ENCODE peak calls at places on chromosome 6, in six cellular contexts. Q is ovary, D is colonic mucosa, L is IMR-90, R is heart right ventricle, Y is kidney. G is an unnamed sample. For H3K4me1, the result is how much of the 10 kb centered on the place peaks cover.

GRCh38 chr6:168103036-168103830 is 24.2 kb upstream of the FRMD1 start:
- DNase-seq in Q (no peak), D (no peak), L (no peak), R (no peak), Y (peak), G (no peak)

GRCh38 chr6:111291860-111292259 is 191.2 kb downstream of the REV3L start:
- DNase-seq in Q (no peak), D (no peak), L (no peak), R (no peak), Y (no peak), G (no peak)

GRCh38 chr6:46390153-46390876 is 100.9 kb downstream of the RCAN2 start:
- DNase-seq in Q (no peak), D (no peak), L (no peak), R (no peak), Y (no peak), G (no peak)

GRCh38 chr6:37210313-37210898 is 40.5 kb downstream of the PIM1 start:
- DNase-seq in Q (peak), D (peak), L (peak), R (no peak), Y (no peak), G (peak)

GRCh38 chr6:33886673-33887144 is 82.9 kb upstream of the MLN start:
- DNase-seq in Q (no peak), D (peak), L (peak), R (peak), Y (no peak), G (peak)

GRCh38 chr6:161554883-161555282 is 281.0 kb upstream of the AGPAT4 start:
- DNase-seq in Q (no peak), D (no peak), L (no peak), R (no peak), Y (no peak), G (no peak)

GRCh38 chr6:134539865-134540323 is 222.0 kb upstream of the SGK1 start:
- DNase-seq in Q (no peak), D (no peak), L (no peak), R (no peak), Y (no peak), G (no peak)

GRCh38 chr6:42210551-42210950 is 7.1 kb downstream of the MRPS10 start:
- DNase-seq in Q (no peak), D (no peak), L (no peak), R (no peak), Y (no peak), G (no peak)

GRCh38 chr6:3194535-3195376 is 32.7 kb downstream of the TUBB2B start:
- DNase-seq in Q (no peak), D (no peak), L (peak), R (no peak), Y (no peak), G (peak)

GRCh38 chr6:33812669-33813068 is 8.9 kb upstream of the MLN start:
- DNase-seq in Q (peak), D (peak), L (peak), R (peak), Y (peak), G (peak)

GRCh38 chr6:14128017-14128416 is 10.4 kb downstream of the CD83 start:
- DNase-seq in Q (no peak), D (no peak), L (no peak), R (no peak), Y (no peak), G (no peak)

GRCh38 chr6:22020299-22020998 is 276.4 kb downstream of the PRL start:
- DNase-seq in Q (no peak), D (no peak), L (no peak), R (no peak), Y (no peak), G (no peak)

GRCh38 chr6:157151029-157151428 is 172.3 kb downstream of the TMEM242 start:
- DNase-seq in Q (peak), D (no peak), L (no peak), R (no peak), Y (no peak), G (no peak)

GRCh38 chr6:108581237-108581931 is 20.7 kb downstream of the FOXO3 start:
- DNase-seq in Q (peak), D (peak), L (peak), R (no peak), Y (no peak), G (peak)

GRCh38 chr6:100458841-100459154 is 5.9 kb downstream of the SIM1 start:
- DNase-seq in Q (no peak), D (no peak), L (no peak), R (no peak), Y (no peak), G (no peak)

GRCh38 chr6:29789176-29789575 is 38.4 kb upstream of the HLA-G start:
- DNase-seq in Q (no peak), D (no peak), L (no peak), R (no peak), Y (no peak), G (no peak)

GRCh38 chr6:79702701-79703100 is 71.6 kb downstream of the SH3BGRL2 start:
- DNase-seq in Q (no peak), D (no peak), L (no peak), R (no peak), Y (no peak), G (no peak)

GRCh38 chr6:42026540-42026939 is 23.8 kb upstream of the TAF8 start:
- DNase-seq in Q (no peak), D (no peak), L (no peak), R (no peak), Y (no peak), G (no peak)

GRCh38 chr6:126947070-126947469 is 171.4 kb upstream of the RSPO3 start:
- DNase-seq in Q (no peak), D (peak), L (peak), R (no peak), Y (peak), G (no peak)

GRCh38 chr6:2751871-2752270 is 1.1 kb upstream of the MYLK4 start:
- DNase-seq in Q (no peak), D (no peak), L (no peak), R (no peak), Y (no peak), G (no peak)

GRCh38 chr6:101396552-101397173 is 3.2 kb downstream of the GRIK2 start:
- DNase-seq in Q (peak), D (peak), L (peak), R (peak), Y (no peak), G (peak)

GRCh38 chr6:92962846-92963245 is 456.5 kb downstream of the EPHA7 start:
- DNase-seq in Q (no peak), D (no peak), L (no peak), R (no peak), Y (no peak), G (no peak)

GRCh38 chr6:166580076-166581050 is 6.1 kb downstream of the RAMACL start:
- DNase-seq in Q (no peak), D (no peak), L (no peak), R (no peak), Y (no peak), G (peak)

GRCh38 chr6:111764238-111765182 is 108.7 kb downstream of the FYN start:
- DNase-seq in Q (no peak), D (no peak), L (no peak), R (no peak), Y (peak), G (no peak)

GRCh38 chr6:76779068-76779467 is 684.2 kb downstream of the HTR1B start:
- DNase-seq in Q (no peak), D (no peak), L (no peak), R (no peak), Y (no peak), G (no peak)

GRCh38 chr6:41502607-41503434 is 43.4 kb upstream of the FOXP4 start:
- DNase-seq in Q (peak), D (peak), L (no peak), R (no peak), Y (peak), G (peak)

GRCh38 chr6:2643935-2644539 is 106.7 kb downstream of the MYLK4 start:
- DNase-seq in Q (no peak), D (no peak), L (no peak), R (no peak), Y (no peak), G (no peak)

GRCh38 chr6:50829898-50830439 is 11.3 kb downstream of the TFAP2B start:
- DNase-seq in Q (no peak), D (no peak), L (no peak), R (no peak), Y (no peak), G (no peak)
- H3K4me1 ChIP-seq in Q (under half), D (under half), L (under half), R (under half), Y (under half), G (under half)

GRCh38 chr6:75213732-75214131 is 7.9 kb upstream of the COL12A1 start:
- DNase-seq in Q (no peak), D (no peak), L (no peak), R (no peak), Y (no peak), G (no peak)
- TF ChIP-seq CTCF in Q (no peak), D (no peak), L (no peak), R (no peak), Y (no peak), G (no peak)

GRCh38 chr6:35605600-35605999 is 83.1 kb downstream of the FKBP5 start:
- DNase-seq in Q (no peak), D (no peak), L (no peak), R (no peak), Y (no peak), G (no peak)

GRCh38 chr6:35603326-35604202 is 85.2 kb downstream of the FKBP5 start:
- DNase-seq in Q (no peak), D (no peak), L (no peak), R (no peak), Y (no peak), G (no peak)

GRCh38 chr6:35611235-35611634 is 77.5 kb downstream of the FKBP5 start:
- DNase-seq in Q (no peak), D (no peak), L (peak), R (no peak), Y (no peak), G (peak)

GRCh38 chr6:35610830-35611229 is 77.9 kb downstream of the FKBP5 start:
- DNase-seq in Q (no peak), D (no peak), L (no peak), R (no peak), Y (no peak), G (no peak)

DNA sequence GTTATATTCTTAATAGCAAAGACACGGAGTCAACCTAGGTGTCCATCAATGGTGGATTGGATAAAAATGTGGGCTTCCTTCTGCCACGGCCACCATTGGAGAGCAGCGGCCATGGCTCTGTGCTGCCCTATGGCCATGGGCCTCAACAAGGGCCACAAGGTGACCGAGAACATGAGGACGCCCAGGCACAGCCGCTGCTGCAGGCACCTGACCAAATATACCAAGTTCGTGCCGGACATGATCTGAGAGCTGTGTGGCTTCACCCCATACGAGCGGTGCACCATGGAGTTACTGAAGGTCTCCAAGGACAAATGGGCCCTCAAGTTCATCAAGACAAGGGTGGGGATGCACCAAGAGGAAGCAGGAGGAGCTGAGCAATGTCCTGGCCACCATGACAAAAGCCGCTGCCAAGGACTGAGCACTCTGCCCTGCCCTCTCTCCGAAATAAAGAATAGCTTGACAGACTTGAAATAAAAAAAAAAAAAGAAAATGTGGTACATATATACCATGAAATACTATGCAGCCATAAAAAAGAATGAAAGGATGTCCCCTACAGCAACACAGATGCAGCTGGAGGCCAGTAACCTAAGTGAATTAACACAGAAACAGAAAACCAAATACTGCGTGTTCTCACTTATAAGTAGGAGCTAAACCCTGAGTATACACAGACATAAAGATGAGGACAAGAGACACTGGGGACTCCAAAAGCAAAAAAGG is 81.0 kb downstream of the FKBP5 start:
- DNase-seq in Q (no peak), D (no peak), L (no peak), R (no peak), Y (no peak), G (no peak)
- H3K4me1 ChIP-seq in Q (under half), D (under half), L (under half), R (under half), Y (under half), G (under half)

GRCh38 chr6:116779569-116780164 is 14.1 kb upstream of the FAM162B start:
- DNase-seq in Q (no peak), D (no peak), L (peak), R (no peak), Y (no peak), G (peak)
- TF ChIP-seq CTCF in Q (peak), D (no peak), L (peak), R (peak), Y (peak), G (peak)

GRCh38 chr6:6125495-6125894 is 118.8 kb upstream of the NRN1 start:
- DNase-seq in Q (no peak), D (no peak), L (no peak), R (no peak), Y (no peak), G (peak)
- H3K4me1 ChIP-seq in Q (under half), D (under half), L (under half), R (under half), Y (under half), G (under half)

GRCh38 chr6:109783245-109783990 is 92.3 kb downstream of the FIG4 start:
- DNase-seq in Q (no peak), D (no peak), L (peak), R (no peak), Y (no peak), G (peak)
- TF ChIP-seq CTCF in Q (no peak), D (no peak), L (peak), R (peak), Y (peak), G (peak)

DNA sequence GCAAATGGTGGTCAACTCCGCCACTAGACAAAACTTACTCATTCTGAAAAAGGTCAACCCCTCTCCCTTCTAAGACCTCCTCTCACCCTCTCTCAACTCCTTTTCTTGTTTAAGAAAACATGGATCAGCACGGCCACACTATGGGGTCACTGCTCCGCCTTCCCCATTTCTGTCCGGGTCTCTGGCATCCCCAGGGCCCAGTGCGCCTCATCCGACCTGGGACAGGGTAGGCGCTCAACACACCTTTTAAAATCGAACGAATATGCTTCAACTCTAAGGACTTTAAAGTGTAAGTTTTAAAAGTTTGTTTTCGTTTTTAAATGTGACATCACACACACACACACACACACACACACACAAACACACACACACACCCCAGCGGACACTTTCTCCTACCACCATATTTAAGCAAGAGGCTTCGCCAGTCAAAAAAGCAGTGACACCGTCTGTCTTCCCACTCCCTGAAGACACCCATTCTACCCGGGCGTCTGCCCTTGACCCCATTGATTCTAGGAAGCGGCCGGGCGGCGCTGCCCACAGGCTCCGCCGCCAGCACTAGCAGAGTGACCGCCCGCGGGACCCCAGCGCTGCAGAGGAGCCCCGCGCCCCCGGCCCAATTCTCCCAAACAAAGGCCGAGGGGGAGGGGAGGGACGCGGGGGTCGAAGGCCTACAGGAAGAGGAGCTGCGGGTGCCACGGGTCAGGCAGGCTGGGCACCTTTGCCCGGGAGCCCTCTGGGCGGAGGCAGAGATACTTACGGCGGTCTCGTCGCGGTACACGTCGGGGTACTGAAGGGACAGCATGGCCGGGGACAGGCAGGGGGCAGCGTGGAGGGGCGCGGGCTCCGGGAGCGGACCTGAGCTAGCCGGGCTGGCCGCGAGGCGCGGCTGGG is 547 bp downstream of the PREP start:
- DNase-seq in Q (peak), D (peak), L (peak), R (peak), Y (no peak), G (peak)
- H3K4me1 ChIP-seq in Q (under half), D (under half), L (under half), R (under half), Y (under half), G (under half)